ENCODE peak calls at places on chromosomes 7 and 10, in ten cellular contexts. R is psoas muscle, S is fibroblast of lung, O is Peyer's patch, J is NT2/D1, B is HCT116, Y is bronchial epithelial cell, K is ovary, C is H7, Q is PC-9. V is an unnamed sample.

GRCh38 chr10:118383699-118384098 is 41.6 kb upstream of the FAM204A start:
- DNase-seq in Y (no peak), R (no peak), S (no peak), K (no peak), C (no peak), B (no peak), O (no peak), J (no peak), Q (no peak), V (no peak)

GRCh38 chr7:33339074-33339805 is 209.9 kb downstream of the BBS9 start:
- DNase-seq in O (no peak), K (no peak), C (no peak), R (no peak), Q (no peak), J (no peak), Y (peak; percentile 7), B (no peak), S (no peak), V (no peak)

GRCh38 chr10:22433875-22434274 is 88.6 kb downstream of the SPAG6 start:
- DNase-seq in C (no peak), S (peak; percentile 96), R (no peak), K (no peak), B (peak; percentile 31), J (no peak), O (no peak), Q (no peak), Y (peak; percentile 87), V (no peak)

GRCh38 chr10:86813101-86813500 is 56.7 kb downstream of the BMPR1A start:
- DNase-seq in R (no peak), C (no peak), Y (no peak), O (no peak), B (no peak), K (no peak), S (peak; percentile 56), Q (no peak), J (no peak), V (no peak)

GRCh38 chr10:121406823-121407545 is 191.3 kb downstream of the FGFR2 start:
- DNase-seq in S (peak; percentile 24), K (no peak), Y (peak; percentile 84), Q (no peak), C (no peak), R (no peak), B (no peak), O (no peak), J (no peak), V (no peak)

GRCh38 chr10:118007773-118008172 is 39.0 kb downstream of the RAB11FIP2 start:
- DNase-seq in K (no peak), O (no peak), S (no peak), C (no peak), Q (no peak), Y (no peak), R (no peak), B (no peak), J (no peak), V (no peak)

GRCh38 chr10:114110174-114110972 is 63.6 kb downstream of the CCDC186 start:
- DNase-seq in Y (peak; percentile 43), J (no peak), Q (peak; percentile 12), R (no peak), O (no peak), K (no peak), B (no peak), C (peak; percentile 37), S (no peak), V (no peak)

GRCh38 chr7:27992755-27993478 is 187.7 kb downstream of the JAZF1 start:
- DNase-seq in C (no peak), S (no peak), R (no peak), J (no peak), B (no peak), Q (no peak), O (no peak), K (peak; percentile 31), Y (no peak), V (no peak)

GRCh38 chr10:24894309-24894708 is 58.1 kb downstream of the PRTFDC1 start:
- DNase-seq in K (no peak), B (no peak), J (no peak), S (peak; percentile 96), Q (peak; percentile 67), C (no peak), Y (no peak), R (no peak), O (peak; percentile 28), V (peak; percentile 79)

GRCh38 chr7:123871998-123872867 is 27.3 kb downstream of the HYAL4 start:
- DNase-seq in J (peak; percentile 49), K (peak; percentile 30), Q (peak; percentile 38), C (peak; percentile 20), S (peak; percentile 23), Y (peak; percentile 71), R (peak; percentile 19), O (no peak), B (peak; percentile 51), V (peak; percentile 7)

GRCh38 chr7:26397326-26397725 is 105.7 kb downstream of the SNX10 start:
- DNase-seq in Y (no peak), C (peak; percentile 41), B (no peak), R (no peak), O (no peak), J (no peak), K (no peak), Q (no peak), S (no peak), V (no peak)

GRCh38 chr7:94315011-94315410 is 79.7 kb upstream of the COL1A2 start:
- DNase-seq in B (no peak), R (no peak), C (no peak), O (no peak), Q (no peak), J (no peak), K (no peak), S (peak; percentile 68), Y (no peak), V (no peak)
- H3K4me3 ChIP-seq in B (no peak overlapping the region), R (no peak overlapping the region), C (no peak overlapping the region), O (no peak overlapping the region), Q (no peak overlapping the region), J (no peak overlapping the region), K (no peak overlapping the region), S (no peak overlapping the region), Y (no peak overlapping the region), V (no peak overlapping the region)

DNA sequence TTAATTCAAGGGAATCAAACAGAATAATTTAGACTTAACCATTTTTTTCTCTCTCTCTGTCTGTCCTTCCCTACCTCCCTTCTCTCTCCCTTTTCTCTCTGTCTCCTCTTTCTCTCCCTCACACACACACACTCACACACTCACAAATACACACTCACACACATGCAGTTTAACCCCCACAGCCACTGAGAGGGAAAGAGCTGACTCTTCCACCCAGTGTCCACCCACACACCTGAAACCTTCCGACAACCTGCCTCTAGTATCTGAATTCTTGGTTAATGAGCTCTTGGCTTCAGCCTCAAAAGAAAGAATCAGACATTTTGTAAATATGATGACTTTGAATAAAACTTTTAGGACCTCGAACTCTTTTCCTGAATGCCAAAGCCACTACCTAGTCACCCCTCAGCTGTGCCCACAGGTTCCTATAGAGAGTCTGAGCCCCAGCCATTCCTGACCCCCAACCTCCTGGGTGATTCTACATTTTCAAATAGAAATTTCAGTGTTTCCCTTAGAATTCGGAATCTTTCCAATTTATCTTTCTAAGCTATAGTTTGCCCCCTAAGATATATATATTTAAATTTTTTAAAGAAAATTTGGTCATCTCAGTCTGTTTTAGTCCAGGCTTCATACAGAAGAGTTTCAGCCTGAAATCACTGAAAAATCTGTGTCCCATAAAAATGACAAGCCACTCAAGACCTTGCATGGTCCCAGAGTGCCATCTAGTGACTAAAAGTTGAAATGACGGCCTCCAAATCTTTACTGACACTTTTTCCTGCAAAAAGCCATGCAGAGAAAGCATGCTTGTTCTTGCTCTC is 202.8 kb downstream of the IPMK start:
- DNase-seq in O (no peak), R (no peak), Q (peak; percentile 22), K (no peak), C (peak; percentile 25), S (peak; percentile 38), Y (peak; percentile 41), J (peak; percentile 48), B (peak; percentile 19), V (peak; percentile 50)
- H3K36me3 ChIP-seq in O (no peaks in the 10 kb centered on the region), R (no peaks in the 10 kb centered on the region), Q (no peaks in the 10 kb centered on the region), K (no peaks in the 10 kb centered on the region), C (no peaks in the 10 kb centered on the region), S (no peaks in the 10 kb centered on the region), Y (no peaks in the 10 kb centered on the region), J (no peaks in the 10 kb centered on the region), B (no peaks in the 10 kb centered on the region), V (no peaks in the 10 kb centered on the region)

GRCh38 chr7:7851381-7851780 is 117.2 kb upstream of the GLCCI1 start:
- DNase-seq in R (no peak), S (peak; percentile 60), Y (peak; percentile 36), B (no peak), J (no peak), Q (no peak), C (no peak), K (no peak), O (no peak), V (no peak)

GRCh38 chr7:7851991-7852390 is 116.6 kb upstream of the GLCCI1 start:
- DNase-seq in B (no peak), Q (no peak), K (no peak), C (no peak), S (no peak), J (no peak), R (no peak), Y (no peak), O (no peak), V (no peak)

GRCh38 chr7:7850150-7850549 is 118.4 kb upstream of the GLCCI1 start:
- DNase-seq in K (no peak), O (no peak), S (no peak), R (no peak), J (no peak), Q (no peak), B (no peak), Y (no peak), C (no peak), V (no peak)

GRCh38 chr7:7843972-7844371 is 124.6 kb upstream of the GLCCI1 start:
- DNase-seq in B (no peak), S (no peak), J (no peak), Q (no peak), R (no peak), K (no peak), O (no peak), Y (no peak), C (no peak), V (no peak)

DNA sequence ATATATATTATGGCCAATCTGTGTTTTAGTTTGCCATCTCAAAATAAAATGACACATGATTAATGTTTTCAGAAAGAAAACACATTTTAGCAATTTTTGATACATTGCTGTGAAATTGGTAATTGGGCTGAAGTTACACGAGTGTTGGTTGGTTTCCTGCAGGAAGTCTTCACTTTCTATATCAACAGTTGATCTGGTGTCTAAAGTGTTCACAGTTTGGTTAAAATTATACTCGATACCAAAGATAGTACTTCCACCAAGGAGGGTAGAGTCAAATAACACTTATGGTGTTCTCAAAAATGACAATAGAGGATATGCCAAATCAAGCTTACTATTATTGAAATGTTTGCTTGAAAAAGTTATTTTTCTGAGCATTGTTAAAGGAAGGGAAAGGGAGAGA is 120.4 kb upstream of the GLCCI1 start:
- DNase-seq in Q (no peak), K (no peak), R (no peak), C (no peak), Y (no peak), J (no peak), S (no peak), B (no peak), O (no peak), V (no peak)
- H3K4me3 ChIP-seq in Q (no peak overlapping the region), K (no peak overlapping the region), R (no peak overlapping the region), C (no peak overlapping the region), Y (no peak overlapping the region), J (no peak overlapping the region), S (no peak overlapping the region), B (no peak overlapping the region), O (no peak overlapping the region), V (no peak overlapping the region)

DNA sequence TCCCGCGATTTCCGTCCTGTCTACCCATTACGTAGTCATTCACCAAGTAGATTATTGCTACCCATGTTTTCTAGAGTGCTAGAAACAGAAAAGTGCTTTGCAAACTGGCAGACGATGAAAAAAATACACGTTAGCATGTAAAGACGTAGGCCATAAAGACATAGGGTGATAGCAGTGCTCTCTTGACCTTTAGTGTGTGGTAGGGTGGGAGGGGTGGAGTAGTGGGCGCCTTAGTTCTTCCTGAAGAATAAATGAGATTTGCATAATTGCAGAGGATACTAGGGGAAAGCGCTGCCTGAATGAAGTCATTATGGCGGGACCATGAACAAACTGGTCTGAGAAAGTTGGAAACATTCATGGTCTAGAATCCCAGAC is 948 bp downstream of the ZNF485 start:
- DNase-seq in Q (no peak), R (no peak), B (no peak), C (no peak), S (no peak), J (no peak), O (no peak), K (no peak), Y (no peak), V (no peak)
- H3K36me3 ChIP-seq in Q (peaks cover 16% of the 10 kb centered on the region), R (peaks cover 3% of the 10 kb centered on the region), B (no peaks in the 10 kb centered on the region), C (peaks cover 2% of the 10 kb centered on the region), S (no peaks in the 10 kb centered on the region), J (peaks cover 32% of the 10 kb centered on the region), O (no peaks in the 10 kb centered on the region), K (no peaks in the 10 kb centered on the region), Y (peaks cover 2% of the 10 kb centered on the region), V (no peaks in the 10 kb centered on the region)